ENCODE peak calls at places on chromosomes 12 and 14, in five cellular contexts. U is C1 segment of cervical spinal cord, F is pancreas, S is activated T-cell treated with anti-CD3 and anti-CD28 coated beads for 1 hour, Y is EH. W is an unnamed sample.
A peak's percentile ranks its signal among the peaks of the same experiment; 100 is the strongest.

GRCh38 chr12:124696689-124697476 is 129.5 kb upstream of the NCOR2 start:
- DNase-seq in F (no peak), Y (no peak), U (no peak), S (no peak), W (no peak)

GRCh38 chr12:53981652-53982565 is 3.0 kb upstream of the HOXC10 start:
- DNase-seq in U (no peak), S (no peak), Y (peak; percentile 60), F (no peak), W (no peak)

GRCh38 chr14:81219821-81220487 is 805 bp downstream of the GTF2A1 start:
- DNase-seq in U (no peak), Y (peak; percentile 42), S (peak; percentile 22), F (peak; percentile 80), W (peak; percentile 33)

GRCh38 chr12:3205742-3206519 is 128.8 kb downstream of the TSPAN9 start:
- DNase-seq in U (no peak), S (no peak), F (no peak), Y (no peak), W (no peak)

GRCh38 chr14:99360774-99361595 is 89.0 kb upstream of the BCL11B start:
- DNase-seq in F (no peak), U (no peak), Y (no peak), S (no peak), W (no peak)

GRCh38 chr12:34292736-34293625 is 270.7 kb downstream of the ALG10 start:
- DNase-seq in U (no peak), Y (no peak), S (no peak), F (no peak), W (no peak)

GRCh38 chr12:107448198-107448597 is 237.4 kb upstream of the PWP1 start:
- DNase-seq in S (no peak), F (no peak), U (no peak), Y (peak; percentile 23), W (no peak)

GRCh38 chr12:116427200-116427932 is 131.8 kb upstream of the MAP1LC3B2 start:
- DNase-seq in S (no peak), U (no peak), F (no peak), Y (peak; percentile 72), W (no peak)

GRCh38 chr14:75234173-75234855 is 44.3 kb upstream of the FOS start:
- DNase-seq in F (no peak), U (no peak), S (no peak), Y (peak; percentile 91), W (no peak)

GRCh38 chr14:72810201-72810600 is 83.7 kb downstream of the DPF3 start:
- DNase-seq in S (peak; percentile 7), Y (no peak), F (no peak), U (no peak), W (peak; percentile 35)

GRCh38 chr14:70398706-70399431 is 18.0 kb downstream of the SYNJ2BP start:
- DNase-seq in U (no peak), Y (no peak), S (no peak), F (no peak), W (no peak)

GRCh38 chr12:115640929-115641328 is 636.6 kb downstream of the MED13L start:
- DNase-seq in S (no peak), U (no peak), F (no peak), Y (peak; percentile 63), W (no peak)

GRCh38 chr12:86230516-86231146 is 25.6 kb downstream of the MGAT4C start:
- DNase-seq in Y (no peak), S (no peak), U (no peak), F (no peak), W (no peak)

GRCh38 chr12:10726945-10727344 is 3.8 kb upstream of the YBX3 start:
- DNase-seq in F (no peak), Y (no peak), S (no peak), U (no peak), W (no peak)

GRCh38 chr14:33629721-33630287 is 321.1 kb downstream of the EGLN3 start:
- DNase-seq in U (no peak), F (no peak), Y (no peak), S (no peak), W (no peak)

GRCh38 chr12:56591111-56591510 is 39.0 kb downstream of the BAZ2A start:
- DNase-seq in Y (no peak), U (no peak), F (no peak), S (no peak), W (no peak)

GRCh38 chr14:63543826-63544320 is 696 bp upstream of the PPP2R5E start:
- DNase-seq in Y (peak; percentile 10), S (no peak), U (no peak), F (no peak), W (no peak)

GRCh38 chr12:95283371-95283770 is 65.8 kb downstream of the VEZT start:
- DNase-seq in F (no peak), Y (no peak), U (no peak), S (no peak), W (no peak)

GRCh38 chr12:21771311-21771710 is 3.2 kb downstream of the KCNJ8 start:
- DNase-seq in Y (peak; percentile 74), F (no peak), U (no peak), S (no peak), W (no peak)

GRCh38 chr14:69460093-69460701 is 24.3 kb upstream of the PLEKHD1 start:
- DNase-seq in U (no peak), Y (peak; percentile 89), S (peak; percentile 18), F (no peak), W (peak; percentile 25)